ENCODE peak calls at places on chromosomes 4 and X, in nine cellular contexts. N, G, Y, P, O, I, Q, K and R are unnamed samples.
A peak's percentile ranks its signal among the peaks of the same experiment; 100 is the strongest.

GRCh38 chr4:168776382-168776781 is 233.7 kb downstream of the CBR4 start:
- DNase-seq in Y (no peak), P (no peak), I (no peak), K (no peak), N (no peak), O (no peak), G (no peak), Q (no peak), R (no peak)

GRCh38 chr4:762211-763190 is 56.9 kb downstream of the PCGF3 start:
- DNase-seq in Y (no peak), Q (no peak), G (peak; percentile 27), N (no peak), K (no peak), P (no peak), I (no peak), O (no peak), R (no peak)

GRCh38 chrX:44945736-44946135 is 72.7 kb downstream of the KDM6A start:
- DNase-seq in O (no peak), P (no peak), Y (no peak), N (no peak), G (no peak), K (no peak), Q (no peak), I (no peak), R (no peak)

GRCh38 chr4:105088110-105088879 is 58.4 kb upstream of the TET2 start:
- DNase-seq in Q (no peak), P (peak; percentile 32), N (no peak), O (peak; percentile 92), K (no peak), Y (no peak), I (no peak), G (peak; percentile 95), R (no peak)

GRCh38 chr4:141047228-141047884 is 85.9 kb downstream of the RNF150 start:
- DNase-seq in N (no peak), G (peak; percentile 77), Q (no peak), O (peak; percentile 67), K (no peak), I (no peak), P (no peak), Y (no peak), R (no peak)

GRCh38 chrX:10660171-10660570 is 39.8 kb upstream of the MID1 start:
- DNase-seq in N (no peak), Y (no peak), G (no peak), K (no peak), I (no peak), O (no peak), Q (no peak), P (no peak), R (no peak)

GRCh38 chr4:44221407-44221806 is 227.2 kb downstream of the KCTD8 start:
- DNase-seq in Q (no peak), O (no peak), N (peak; percentile 13), K (no peak), I (no peak), Y (no peak), P (no peak), G (no peak), R (no peak)

GRCh38 chr4:1608821-1609500 is 75.2 kb downstream of the FAM53A start:
- DNase-seq in G (no peak), I (no peak), Y (peak; percentile 47), N (no peak), Q (no peak), K (no peak), O (no peak), P (no peak), R (no peak)

GRCh38 chrX:73828080-73828720 is 265.2 kb downstream of the CHIC1 start:
- DNase-seq in Y (no peak), K (no peak), P (no peak), Q (no peak), I (no peak), G (no peak), O (no peak), N (no peak), R (no peak)

GRCh38 chr4:84846985-84847384 is 119.5 kb downstream of the WDFY3 start:
- DNase-seq in O (no peak), Y (no peak), I (no peak), P (no peak), K (no peak), Q (no peak), G (no peak), N (no peak), R (no peak)

GRCh38 chr4:18214656-18215055 is 193.1 kb upstream of the LCORL start:
- DNase-seq in Q (no peak), P (no peak), Y (no peak), G (no peak), K (no peak), I (no peak), O (no peak), N (no peak), R (no peak)

GRCh38 chr4:55547461-55547770 is 707 bp upstream of the CLOCK start:
- DNase-seq in I (peak; percentile 29), Y (peak; percentile 68), G (no peak), O (no peak), P (no peak), K (no peak), N (no peak), Q (no peak), R (no peak)

GRCh38 chrX:25650216-25650615 is 487.9 kb upstream of the MAGEB18 start:
- DNase-seq in K (no peak), I (no peak), Q (no peak), G (no peak), P (no peak), Y (no peak), N (no peak), O (no peak), R (no peak)

GRCh38 chrX:77723684-77724083 is 62.3 kb downstream of the ATRX start:
- DNase-seq in G (no peak), N (no peak), O (no peak), P (no peak), Y (no peak), I (no peak), K (no peak), Q (no peak), R (no peak)

GRCh38 chr4:156261230-156261629 is 307.6 kb upstream of the CTSO start:
- DNase-seq in N (no peak), P (no peak), Q (no peak), O (no peak), K (no peak), Y (no peak), I (no peak), G (no peak), R (no peak)

GRCh38 chr4:152785639-152786517 is 6.1 kb downstream of the ARFIP1 start:
- DNase-seq in K (no peak), I (no peak), Q (no peak), O (peak; percentile 64), Y (no peak), P (no peak), G (peak; percentile 28), N (no peak), R (no peak)
- TF ChIP-seq CTCF in K (no peak), I (no peak), Q (no peak), O (no peak), Y (no peak), P (no peak), G (no peak), N (no peak), R (no peak)

DNA sequence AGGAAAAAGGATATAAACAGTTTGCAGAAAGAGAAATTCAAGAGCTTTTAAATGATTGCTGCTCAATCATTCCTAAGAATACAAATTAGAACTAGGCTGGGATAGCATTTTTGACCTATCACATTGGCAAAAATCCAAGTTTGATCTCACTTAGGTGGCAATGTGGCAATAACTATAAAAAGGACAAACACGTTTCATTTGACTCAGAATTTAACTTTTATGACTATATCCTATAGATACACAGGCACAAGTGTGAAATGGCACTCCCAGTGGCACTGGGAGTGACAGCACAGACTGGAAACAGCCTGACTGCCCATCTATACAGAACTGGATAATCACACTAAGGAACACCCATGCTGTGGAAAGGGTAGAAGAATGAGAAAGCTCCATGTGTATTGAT is 11.1 kb downstream of the CENPU start:
- DNase-seq in N (no peak), O (no peak), Y (no peak), K (no peak), P (no peak), Q (no peak), I (no peak), G (no peak), R (no peak)
- TF ChIP-seq CTCF in N (no peak), O (no peak), Y (no peak), K (no peak), P (no peak), Q (no peak), I (no peak), G (no peak), R (no peak)

GRCh38 chrX:47797084-47797483 is 39.6 kb upstream of the ZNF81 start:
- DNase-seq in G (no peak), K (no peak), O (no peak), P (no peak), N (no peak), Q (no peak), Y (no peak), I (no peak), R (no peak)

GRCh38 chrX:47798861-47799260 is 37.8 kb upstream of the ZNF81 start:
- DNase-seq in P (no peak), I (no peak), N (no peak), K (no peak), Y (no peak), Q (no peak), O (no peak), G (no peak), R (no peak)

GRCh38 chrX:47807548-47807947 is 29.2 kb upstream of the ZNF81 start:
- DNase-seq in P (no peak), N (no peak), O (no peak), G (no peak), Q (no peak), K (peak; percentile 44), Y (no peak), I (no peak), R (no peak)

GRCh38 chrX:47804315-47804714 is 32.4 kb upstream of the ZNF81 start:
- DNase-seq in I (no peak), Q (no peak), K (no peak), N (no peak), O (no peak), P (no peak), G (no peak), Y (no peak), R (no peak)

GRCh38 chrX:47802589-47802988 is 34.1 kb upstream of the ZNF81 start:
- DNase-seq in Q (no peak), P (no peak), O (peak; percentile 5), G (peak; percentile 48), K (no peak), I (no peak), N (no peak), Y (no peak), R (no peak)
- TF ChIP-seq CTCF in Q (no peak), P (no peak), O (no peak), G (no peak), K (no peak), I (no peak), N (no peak), Y (no peak), R (no peak)

DNA sequence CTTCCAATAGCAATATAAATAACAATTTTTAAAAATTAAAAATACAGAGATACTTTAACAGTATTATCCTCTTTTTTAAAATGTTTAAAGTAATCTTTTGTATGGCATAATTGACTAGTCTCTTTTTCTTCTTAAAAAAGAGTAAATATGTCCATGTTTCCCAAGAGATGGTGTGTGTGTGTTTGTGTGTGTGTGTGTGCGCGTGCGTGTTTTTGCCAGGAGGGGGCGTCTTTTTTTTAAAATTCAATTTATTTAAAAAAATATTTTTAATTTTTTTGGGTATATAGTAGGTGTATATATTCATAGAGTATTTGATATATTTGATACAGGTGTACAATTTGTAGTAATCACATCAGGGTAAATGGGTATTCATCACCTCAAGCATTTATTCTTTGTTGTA is 1073.7 kb downstream of the PCDH7 start:
- DNase-seq in P (no peak), N (no peak), G (peak; percentile 1), K (no peak), Y (no peak), I (no peak), O (no peak), Q (no peak), R (no peak)
- TF ChIP-seq CTCF in P (no peak), N (no peak), G (peak; percentile 11), K (no peak), Y (no peak), I (no peak), O (peak; percentile 12), Q (no peak), R (peak; percentile 47)